ENCODE peak calls at places on chromosome 13, in eight cellular contexts. One of them, this sample, is unnamed.
A peak's percentile ranks its signal among the peaks of the same experiment; 100 is the strongest.

GRCh38 chr13:23500858-23501257 is 67.4 kb upstream of the SACS start:
- DNase-seq in MM.1S: no peak
- DNase-seq in lower lobe of right lung: no peak
- DNase-seq in transverse colon: no peak
- DNase-seq in tibial artery: no peak
- DNase-seq in uterus: no peak
- DNase-seq in GM20000: no peak
- DNase-seq in astrocyte of the spinal cord: peak; percentile 83
- DNase-seq in this sample: peak; percentile 89

GRCh38 chr13:98507060-98507797 is 69.7 kb downstream of the STK24 start:
- DNase-seq in uterus: no peak
- DNase-seq in transverse colon: peak; percentile 62
- DNase-seq in lower lobe of right lung: peak; percentile 73
- DNase-seq in MM.1S: no peak
- DNase-seq in GM20000: no peak
- DNase-seq in astrocyte of the spinal cord: peak; percentile 56
- DNase-seq in tibial artery: peak; percentile 68
- DNase-seq in this sample: peak; percentile 71

GRCh38 chr13:51769455-51770127 is 34.4 kb downstream of the DHRS12 start:
- DNase-seq in uterus: peak; percentile 84
- DNase-seq in GM20000: no peak
- DNase-seq in MM.1S: no peak
- DNase-seq in astrocyte of the spinal cord: no peak
- DNase-seq in tibial artery: peak; percentile 88
- DNase-seq in lower lobe of right lung: no peak
- DNase-seq in transverse colon: no peak
- DNase-seq in this sample: peak; percentile 29

GRCh38 chr13:22012676-22013075 is 341.8 kb downstream of the FGF9 start:
- DNase-seq in MM.1S: no peak
- DNase-seq in tibial artery: no peak
- DNase-seq in astrocyte of the spinal cord: no peak
- DNase-seq in uterus: no peak
- DNase-seq in GM20000: no peak
- DNase-seq in lower lobe of right lung: no peak
- DNase-seq in transverse colon: no peak
- DNase-seq in this sample: peak; percentile 10

GRCh38 chr13:93818345-93818744 is 591.7 kb downstream of the GPC6 start:
- DNase-seq in tibial artery: no peak
- DNase-seq in GM20000: no peak
- DNase-seq in astrocyte of the spinal cord: no peak
- DNase-seq in lower lobe of right lung: no peak
- DNase-seq in uterus: no peak
- DNase-seq in transverse colon: no peak
- DNase-seq in MM.1S: no peak
- DNase-seq in this sample: no peak

GRCh38 chr13:22402682-22403081 is 731.8 kb downstream of the FGF9 start:
- DNase-seq in lower lobe of right lung: no peak
- DNase-seq in transverse colon: no peak
- DNase-seq in astrocyte of the spinal cord: no peak
- DNase-seq in GM20000: no peak
- DNase-seq in MM.1S: no peak
- DNase-seq in uterus: no peak
- DNase-seq in tibial artery: no peak
- DNase-seq in this sample: no peak

GRCh38 chr13:48068036-48068435 is 26.9 kb downstream of the MED4 start:
- DNase-seq in transverse colon: no peak
- DNase-seq in lower lobe of right lung: no peak
- DNase-seq in MM.1S: no peak
- DNase-seq in tibial artery: no peak
- DNase-seq in astrocyte of the spinal cord: no peak
- DNase-seq in uterus: no peak
- DNase-seq in GM20000: no peak
- DNase-seq in this sample: no peak

GRCh38 chr13:83709751-83710515 is 172.3 kb downstream of the SLITRK1 start:
- DNase-seq in astrocyte of the spinal cord: peak; percentile 1
- DNase-seq in tibial artery: no peak
- DNase-seq in MM.1S: no peak
- DNase-seq in lower lobe of right lung: no peak
- DNase-seq in uterus: no peak
- DNase-seq in transverse colon: no peak
- DNase-seq in GM20000: no peak
- DNase-seq in this sample: no peak

GRCh38 chr13:23634897-23635296 is 64.7 kb downstream of the TNFRSF19 start:
- DNase-seq in MM.1S: no peak
- DNase-seq in transverse colon: no peak
- DNase-seq in astrocyte of the spinal cord: no peak
- DNase-seq in GM20000: no peak
- DNase-seq in tibial artery: no peak
- DNase-seq in uterus: no peak
- DNase-seq in lower lobe of right lung: no peak
- DNase-seq in this sample: no peak

GRCh38 chr13:102567857-102568256 is 28.9 kb upstream of the TPP2 start:
- DNase-seq in MM.1S: no peak
- DNase-seq in uterus: no peak
- DNase-seq in GM20000: no peak
- DNase-seq in lower lobe of right lung: no peak
- DNase-seq in transverse colon: no peak
- DNase-seq in tibial artery: no peak
- DNase-seq in astrocyte of the spinal cord: no peak
- DNase-seq in this sample: no peak

GRCh38 chr13:80339578-80339840 is 1.4 kb downstream of the SPRY2 start:
- DNase-seq in astrocyte of the spinal cord: peak; percentile 70
- DNase-seq in uterus: no peak
- DNase-seq in lower lobe of right lung: no peak
- DNase-seq in tibial artery: no peak
- DNase-seq in transverse colon: no peak
- DNase-seq in GM20000: no peak
- DNase-seq in MM.1S: no peak
- DNase-seq in this sample: no peak

GRCh38 chr13:46844431-46844830 is 47.5 kb upstream of the ESD start:
- DNase-seq in GM20000: no peak
- DNase-seq in transverse colon: no peak
- DNase-seq in tibial artery: no peak
- DNase-seq in astrocyte of the spinal cord: no peak
- DNase-seq in uterus: no peak
- DNase-seq in MM.1S: no peak
- DNase-seq in lower lobe of right lung: no peak
- DNase-seq in this sample: peak; percentile 5

GRCh38 chr13:30690282-30691188 is 44.8 kb upstream of the ALOX5AP start:
- DNase-seq in transverse colon: peak; percentile 74
- DNase-seq in tibial artery: peak; percentile 77
- DNase-seq in uterus: peak; percentile 75
- DNase-seq in MM.1S: peak; percentile 72
- DNase-seq in GM20000: no peak
- DNase-seq in astrocyte of the spinal cord: peak; percentile 94
- DNase-seq in lower lobe of right lung: peak; percentile 83
- DNase-seq in this sample: peak; percentile 98

GRCh38 chr13:91314888-91315287 is 32.6 kb upstream of the MIR17HG start:
- DNase-seq in tibial artery: no peak
- DNase-seq in astrocyte of the spinal cord: no peak
- DNase-seq in GM20000: no peak
- DNase-seq in MM.1S: no peak
- DNase-seq in transverse colon: no peak
- DNase-seq in uterus: no peak
- DNase-seq in lower lobe of right lung: no peak
- DNase-seq in this sample: no peak

GRCh38 chr13:30094015-30094533 is 213.3 kb downstream of the KATNAL1 start:
- DNase-seq in transverse colon: no peak
- DNase-seq in uterus: no peak
- DNase-seq in astrocyte of the spinal cord: no peak
- DNase-seq in GM20000: no peak
- DNase-seq in tibial artery: no peak
- DNase-seq in MM.1S: no peak
- DNase-seq in lower lobe of right lung: no peak
- DNase-seq in this sample: no peak

GRCh38 chr13:61695147-61695546 is 279.5 kb upstream of the PCDH20 start:
- DNase-seq in transverse colon: no peak
- DNase-seq in lower lobe of right lung: no peak
- DNase-seq in uterus: no peak
- DNase-seq in tibial artery: no peak
- DNase-seq in astrocyte of the spinal cord: peak; percentile 62
- DNase-seq in GM20000: no peak
- DNase-seq in MM.1S: no peak
- DNase-seq in this sample: no peak

GRCh38 chr13:79837741-79838450 is 356.9 kb downstream of the NDFIP2 start:
- DNase-seq in tibial artery: no peak
- DNase-seq in astrocyte of the spinal cord: peak; percentile 20
- DNase-seq in transverse colon: no peak
- DNase-seq in MM.1S: no peak
- DNase-seq in lower lobe of right lung: no peak
- DNase-seq in GM20000: no peak
- DNase-seq in uterus: no peak
- DNase-seq in this sample: peak; percentile 30

GRCh38 chr13:85298387-85298924 is 500.8 kb downstream of the SLITRK6 start:
- DNase-seq in tibial artery: no peak
- DNase-seq in MM.1S: no peak
- DNase-seq in GM20000: no peak
- DNase-seq in transverse colon: no peak
- DNase-seq in uterus: no peak
- DNase-seq in lower lobe of right lung: no peak
- DNase-seq in astrocyte of the spinal cord: no peak
- DNase-seq in this sample: no peak

GRCh38 chr13:77583551-77583950 is 48.0 kb downstream of the SCEL start:
- DNase-seq in lower lobe of right lung: no peak
- DNase-seq in uterus: no peak
- DNase-seq in transverse colon: no peak
- DNase-seq in astrocyte of the spinal cord: no peak
- DNase-seq in MM.1S: no peak
- DNase-seq in GM20000: peak; percentile 7
- DNase-seq in tibial artery: no peak
- DNase-seq in this sample: no peak

GRCh38 chr13:102707465-102707864 is 12.6 kb upstream of the METTL21C start:
- DNase-seq in tibial artery: no peak
- DNase-seq in astrocyte of the spinal cord: peak; percentile 87
- DNase-seq in MM.1S: no peak
- DNase-seq in lower lobe of right lung: no peak
- DNase-seq in transverse colon: no peak
- DNase-seq in GM20000: no peak
- DNase-seq in uterus: no peak
- DNase-seq in this sample: peak; percentile 95

GRCh38 chr13:52345048-52345447 is 60.9 kb downstream of the THSD1 start:
- DNase-seq in MM.1S: no peak
- DNase-seq in transverse colon: no peak
- DNase-seq in GM20000: no peak
- DNase-seq in lower lobe of right lung: no peak
- DNase-seq in uterus: no peak
- DNase-seq in astrocyte of the spinal cord: peak; percentile 61
- DNase-seq in tibial artery: no peak
- DNase-seq in this sample: no peak

GRCh38 chr13:79528356-79528755 is 47.4 kb downstream of the NDFIP2 start:
- DNase-seq in astrocyte of the spinal cord: no peak
- DNase-seq in GM20000: no peak
- DNase-seq in transverse colon: no peak
- DNase-seq in MM.1S: no peak
- DNase-seq in uterus: no peak
- DNase-seq in tibial artery: no peak
- DNase-seq in lower lobe of right lung: no peak
- DNase-seq in this sample: no peak

GRCh38 chr13:111472559-111473460 is 152.4 kb downstream of the TEX29 start:
- DNase-seq in uterus: no peak
- DNase-seq in tibial artery: no peak
- DNase-seq in lower lobe of right lung: no peak
- DNase-seq in GM20000: no peak
- DNase-seq in MM.1S: no peak
- DNase-seq in astrocyte of the spinal cord: no peak
- DNase-seq in transverse colon: no peak
- DNase-seq in this sample: no peak

DNA sequence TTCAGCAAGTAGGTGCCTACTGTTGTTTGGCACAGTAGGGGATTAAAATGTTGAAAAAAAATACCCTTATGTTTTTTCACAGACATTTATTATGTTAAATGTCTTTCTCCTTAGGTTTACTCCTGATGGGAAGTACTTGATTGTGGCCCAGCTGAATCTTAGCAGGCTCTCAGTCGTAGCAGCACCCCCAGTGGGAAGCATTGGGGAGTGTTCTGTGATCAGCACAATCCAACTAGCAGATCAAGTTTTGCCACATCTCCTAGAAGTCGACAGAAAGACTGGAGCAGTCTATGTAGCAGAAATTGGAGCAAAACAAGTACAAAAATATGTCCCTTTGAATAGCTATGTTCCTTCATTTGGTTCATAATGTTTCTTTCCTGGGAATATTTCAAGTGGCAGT is 9.3 kb downstream of the NHLRC3 start:
- DNase-seq in astrocyte of the spinal cord: no peak
- DNase-seq in lower lobe of right lung: no peak
- DNase-seq in transverse colon: no peak
- DNase-seq in GM20000: no peak
- DNase-seq in uterus: no peak
- DNase-seq in tibial artery: no peak
- DNase-seq in MM.1S: no peak
- DNase-seq in this sample: no peak
- TF ChIP-seq CTCF in astrocyte of the spinal cord: peak; percentile 21
- TF ChIP-seq CTCF in lower lobe of right lung: no peak
- TF ChIP-seq CTCF in transverse colon: no peak
- TF ChIP-seq CTCF in GM20000: no peak
- TF ChIP-seq CTCF in uterus: no peak
- TF ChIP-seq CTCF in tibial artery: no peak
- TF ChIP-seq CTCF in MM.1S: no peak
- TF ChIP-seq CTCF in this sample: peak; percentile 10

DNA sequence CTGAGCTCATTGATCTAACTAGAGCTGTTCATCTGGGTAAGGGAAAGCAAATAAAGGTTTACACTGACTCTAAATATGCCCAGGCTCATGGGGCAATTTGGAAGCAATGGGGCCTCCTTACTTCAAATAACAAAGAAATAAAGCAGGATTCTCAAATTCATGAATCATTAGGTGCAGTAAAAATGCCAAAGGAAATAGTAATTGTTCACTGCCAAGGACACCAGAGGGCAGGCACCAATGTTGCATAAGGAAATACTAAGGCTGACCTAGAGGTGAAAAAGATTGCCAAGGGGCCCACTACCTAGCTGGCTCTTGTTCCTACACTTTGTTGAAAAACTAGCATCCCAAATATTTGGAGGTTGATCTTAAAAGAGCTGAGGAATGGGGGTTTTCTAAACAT is 1686.7 kb upstream of the MIR17HG start:
- DNase-seq in astrocyte of the spinal cord: no peak
- DNase-seq in lower lobe of right lung: no peak
- DNase-seq in tibial artery: no peak
- DNase-seq in MM.1S: no peak
- DNase-seq in transverse colon: no peak
- DNase-seq in GM20000: no peak
- DNase-seq in uterus: no peak
- DNase-seq in this sample: no peak
- TF ChIP-seq CTCF in astrocyte of the spinal cord: no peak
- TF ChIP-seq CTCF in lower lobe of right lung: no peak
- TF ChIP-seq CTCF in tibial artery: no peak
- TF ChIP-seq CTCF in MM.1S: no peak
- TF ChIP-seq CTCF in transverse colon: no peak
- TF ChIP-seq CTCF in GM20000: no peak
- TF ChIP-seq CTCF in uterus: no peak
- TF ChIP-seq CTCF in this sample: no peak

GRCh38 chr13:35936579-35936978 is 194.6 kb downstream of the DCLK1 start:
- DNase-seq in uterus: no peak
- DNase-seq in MM.1S: no peak
- DNase-seq in transverse colon: no peak
- DNase-seq in lower lobe of right lung: no peak
- DNase-seq in GM20000: no peak
- DNase-seq in astrocyte of the spinal cord: no peak
- DNase-seq in tibial artery: no peak
- DNase-seq in this sample: no peak
- TF ChIP-seq CTCF in uterus: no peak
- TF ChIP-seq CTCF in MM.1S: no peak
- TF ChIP-seq CTCF in transverse colon: no peak
- TF ChIP-seq CTCF in lower lobe of right lung: no peak
- TF ChIP-seq CTCF in GM20000: no peak
- TF ChIP-seq CTCF in astrocyte of the spinal cord: no peak
- TF ChIP-seq CTCF in tibial artery: no peak
- TF ChIP-seq CTCF in this sample: no peak

GRCh38 chr13:109904218-109904617 is 117.8 kb upstream of the IRS2 start:
- DNase-seq in tibial artery: no peak
- DNase-seq in GM20000: no peak
- DNase-seq in lower lobe of right lung: no peak
- DNase-seq in MM.1S: no peak
- DNase-seq in transverse colon: no peak
- DNase-seq in uterus: no peak
- DNase-seq in astrocyte of the spinal cord: no peak
- DNase-seq in this sample: no peak
- TF ChIP-seq CTCF in tibial artery: no peak
- TF ChIP-seq CTCF in GM20000: no peak
- TF ChIP-seq CTCF in lower lobe of right lung: no peak
- TF ChIP-seq CTCF in MM.1S: no peak
- TF ChIP-seq CTCF in transverse colon: no peak
- TF ChIP-seq CTCF in uterus: no peak
- TF ChIP-seq CTCF in astrocyte of the spinal cord: no peak
- TF ChIP-seq CTCF in this sample: no peak

This sample was measured in fibroblast of villous mesenchyme.